ENCODE peak calls at places on chromosomes 16 and 17, in nine cellular contexts. One of them, this sample, is unnamed. For H3K27me3, the result is how much of the 10 kb centered on the place peaks cover.

GRCh38 chr17:77695386-77695785 is 263.1 kb upstream of the TNRC6C start:
- DNase-seq in tibial nerve: no peak
- DNase-seq in left ventricle myocardium inferior: no peak
- DNase-seq in PC-9: no peak
- DNase-seq in RWPE2: no peak
- DNase-seq in CD4-positive, CD25-positive, alpha-beta regulatory T cell: no peak
- DNase-seq in fibroblast of lung: no peak
- DNase-seq in neuronal stem cell: no peak
- DNase-seq in AG04450: no peak
- DNase-seq in this sample: no peak

GRCh38 chr16:13781579-13782338 is 138.2 kb upstream of the ERCC4 start:
- DNase-seq in tibial nerve: no peak
- DNase-seq in left ventricle myocardium inferior: no peak
- DNase-seq in PC-9: no peak
- DNase-seq in RWPE2: no peak
- DNase-seq in CD4-positive, CD25-positive, alpha-beta regulatory T cell: no peak
- DNase-seq in fibroblast of lung: no peak
- DNase-seq in neuronal stem cell: no peak
- DNase-seq in AG04450: no peak
- DNase-seq in this sample: no peak

GRCh38 chr17:33667671-33668070 is 374.6 kb upstream of the ASIC2 start:
- DNase-seq in tibial nerve: no peak
- DNase-seq in left ventricle myocardium inferior: no peak
- DNase-seq in PC-9: no peak
- DNase-seq in RWPE2: no peak
- DNase-seq in CD4-positive, CD25-positive, alpha-beta regulatory T cell: no peak
- DNase-seq in fibroblast of lung: no peak
- DNase-seq in neuronal stem cell: no peak
- DNase-seq in AG04450: no peak
- DNase-seq in this sample: no peak

GRCh38 chr17:72388765-72389473 is 268.1 kb downstream of the SOX9 start:
- DNase-seq in tibial nerve: no peak
- DNase-seq in left ventricle myocardium inferior: no peak
- DNase-seq in PC-9: peak
- DNase-seq in RWPE2: peak
- DNase-seq in CD4-positive, CD25-positive, alpha-beta regulatory T cell: no peak
- DNase-seq in fibroblast of lung: peak
- DNase-seq in neuronal stem cell: no peak
- DNase-seq in AG04450: no peak
- DNase-seq in this sample: no peak

GRCh38 chr16:65867276-65867990 is 499.1 kb upstream of the CDH5 start:
- DNase-seq in tibial nerve: no peak
- DNase-seq in left ventricle myocardium inferior: no peak
- DNase-seq in PC-9: no peak
- DNase-seq in RWPE2: no peak
- DNase-seq in CD4-positive, CD25-positive, alpha-beta regulatory T cell: no peak
- DNase-seq in fibroblast of lung: no peak
- DNase-seq in neuronal stem cell: peak
- DNase-seq in AG04450: no peak
- DNase-seq in this sample: no peak

GRCh38 chr17:3527896-3528603 is 29.6 kb downstream of the TRPV3 start:
- DNase-seq in tibial nerve: no peak
- DNase-seq in left ventricle myocardium inferior: no peak
- DNase-seq in PC-9: no peak
- DNase-seq in RWPE2: no peak
- DNase-seq in CD4-positive, CD25-positive, alpha-beta regulatory T cell: no peak
- DNase-seq in fibroblast of lung: no peak
- DNase-seq in neuronal stem cell: no peak
- DNase-seq in AG04450: no peak
- DNase-seq in this sample: no peak

GRCh38 chr16:30473231-30474061 is 904 bp downstream of the ITGAL start:
- DNase-seq in tibial nerve: no peak
- DNase-seq in left ventricle myocardium inferior: no peak
- DNase-seq in PC-9: no peak
- DNase-seq in RWPE2: no peak
- DNase-seq in CD4-positive, CD25-positive, alpha-beta regulatory T cell: no peak
- DNase-seq in fibroblast of lung: no peak
- DNase-seq in neuronal stem cell: no peak
- DNase-seq in AG04450: no peak
- DNase-seq in this sample: no peak

GRCh38 chr16:67703626-67704025 is 15.5 kb downstream of the GFOD2 start:
- DNase-seq in tibial nerve: no peak
- DNase-seq in left ventricle myocardium inferior: no peak
- DNase-seq in PC-9: no peak
- DNase-seq in RWPE2: no peak
- DNase-seq in CD4-positive, CD25-positive, alpha-beta regulatory T cell: peak
- DNase-seq in fibroblast of lung: no peak
- DNase-seq in neuronal stem cell: no peak
- DNase-seq in AG04450: no peak
- DNase-seq in this sample: no peak

GRCh38 chr17:11986939-11987329 is 10.3 kb downstream of the ZNF18 start:
- DNase-seq in tibial nerve: no peak
- DNase-seq in left ventricle myocardium inferior: no peak
- DNase-seq in PC-9: peak
- DNase-seq in RWPE2: no peak
- DNase-seq in CD4-positive, CD25-positive, alpha-beta regulatory T cell: peak
- DNase-seq in fibroblast of lung: peak
- DNase-seq in neuronal stem cell: peak
- DNase-seq in AG04450: peak
- DNase-seq in this sample: no peak

GRCh38 chr17:79065105-79065670 is 9.4 kb upstream of the ENGASE start:
- DNase-seq in tibial nerve: no peak
- DNase-seq in left ventricle myocardium inferior: no peak
- DNase-seq in PC-9: no peak
- DNase-seq in RWPE2: no peak
- DNase-seq in CD4-positive, CD25-positive, alpha-beta regulatory T cell: peak
- DNase-seq in fibroblast of lung: peak
- DNase-seq in neuronal stem cell: no peak
- DNase-seq in AG04450: no peak
- DNase-seq in this sample: no peak

GRCh38 chr16:47359478-47359877 is 101.4 kb downstream of the ITFG1 start:
- DNase-seq in tibial nerve: no peak
- DNase-seq in left ventricle myocardium inferior: no peak
- DNase-seq in PC-9: no peak
- DNase-seq in RWPE2: no peak
- DNase-seq in CD4-positive, CD25-positive, alpha-beta regulatory T cell: no peak
- DNase-seq in fibroblast of lung: no peak
- DNase-seq in neuronal stem cell: no peak
- DNase-seq in AG04450: no peak
- DNase-seq in this sample: no peak

DNA sequence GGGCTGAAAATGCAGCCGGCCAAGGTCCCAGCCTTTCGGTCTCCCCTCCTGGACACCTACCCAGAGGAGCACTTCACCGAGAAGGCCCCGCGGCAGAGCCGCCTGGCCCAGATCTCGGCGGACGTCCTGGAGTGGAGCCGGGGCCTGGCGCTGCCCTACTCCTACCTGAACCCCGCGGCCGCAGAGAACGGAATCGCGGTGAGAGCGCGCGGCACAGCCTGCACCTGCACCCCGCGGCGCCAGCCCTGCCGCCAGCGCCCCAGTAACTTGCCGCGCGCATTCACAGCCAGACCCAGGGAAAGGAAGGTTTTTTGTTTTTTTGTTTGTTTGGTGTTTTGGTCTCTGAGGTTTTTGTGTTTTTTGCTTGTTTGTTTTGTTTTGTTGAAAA is 15.2 kb downstream of the ALOX12B start:
- DNase-seq in tibial nerve: no peak
- DNase-seq in left ventricle myocardium inferior: no peak
- DNase-seq in PC-9: no peak
- DNase-seq in RWPE2: no peak
- DNase-seq in CD4-positive, CD25-positive, alpha-beta regulatory T cell: no peak
- DNase-seq in fibroblast of lung: no peak
- DNase-seq in neuronal stem cell: no peak
- DNase-seq in AG04450: no peak
- DNase-seq in this sample: no peak
- H3K4me3 ChIP-seq in tibial nerve: no peak
- H3K4me3 ChIP-seq in left ventricle myocardium inferior: peak
- H3K4me3 ChIP-seq in PC-9: no peak
- H3K4me3 ChIP-seq in RWPE2: no peak
- H3K4me3 ChIP-seq in CD4-positive, CD25-positive, alpha-beta regulatory T cell: no peak
- H3K4me3 ChIP-seq in fibroblast of lung: no peak
- H3K4me3 ChIP-seq in neuronal stem cell: peak
- H3K4me3 ChIP-seq in AG04450: no peak
- H3K4me3 ChIP-seq in this sample: peak

GRCh38 chr16:1336619-1337018 is 3.2 kb downstream of the BAIAP3 start:
- DNase-seq in tibial nerve: no peak
- DNase-seq in left ventricle myocardium inferior: no peak
- DNase-seq in PC-9: no peak
- DNase-seq in RWPE2: no peak
- DNase-seq in CD4-positive, CD25-positive, alpha-beta regulatory T cell: no peak
- DNase-seq in fibroblast of lung: no peak
- DNase-seq in neuronal stem cell: no peak
- DNase-seq in AG04450: no peak
- DNase-seq in this sample: no peak
- H3K27me3 ChIP-seq in tibial nerve: under half
- H3K27me3 ChIP-seq in left ventricle myocardium inferior: under half
- H3K27me3 ChIP-seq in PC-9: under half
- H3K27me3 ChIP-seq in RWPE2: under half
- H3K27me3 ChIP-seq in CD4-positive, CD25-positive, alpha-beta regulatory T cell: under half
- H3K27me3 ChIP-seq in fibroblast of lung: under half
- H3K27me3 ChIP-seq in neuronal stem cell: half or more
- H3K27me3 ChIP-seq in AG04450: under half
- H3K27me3 ChIP-seq in this sample: under half

DNA sequence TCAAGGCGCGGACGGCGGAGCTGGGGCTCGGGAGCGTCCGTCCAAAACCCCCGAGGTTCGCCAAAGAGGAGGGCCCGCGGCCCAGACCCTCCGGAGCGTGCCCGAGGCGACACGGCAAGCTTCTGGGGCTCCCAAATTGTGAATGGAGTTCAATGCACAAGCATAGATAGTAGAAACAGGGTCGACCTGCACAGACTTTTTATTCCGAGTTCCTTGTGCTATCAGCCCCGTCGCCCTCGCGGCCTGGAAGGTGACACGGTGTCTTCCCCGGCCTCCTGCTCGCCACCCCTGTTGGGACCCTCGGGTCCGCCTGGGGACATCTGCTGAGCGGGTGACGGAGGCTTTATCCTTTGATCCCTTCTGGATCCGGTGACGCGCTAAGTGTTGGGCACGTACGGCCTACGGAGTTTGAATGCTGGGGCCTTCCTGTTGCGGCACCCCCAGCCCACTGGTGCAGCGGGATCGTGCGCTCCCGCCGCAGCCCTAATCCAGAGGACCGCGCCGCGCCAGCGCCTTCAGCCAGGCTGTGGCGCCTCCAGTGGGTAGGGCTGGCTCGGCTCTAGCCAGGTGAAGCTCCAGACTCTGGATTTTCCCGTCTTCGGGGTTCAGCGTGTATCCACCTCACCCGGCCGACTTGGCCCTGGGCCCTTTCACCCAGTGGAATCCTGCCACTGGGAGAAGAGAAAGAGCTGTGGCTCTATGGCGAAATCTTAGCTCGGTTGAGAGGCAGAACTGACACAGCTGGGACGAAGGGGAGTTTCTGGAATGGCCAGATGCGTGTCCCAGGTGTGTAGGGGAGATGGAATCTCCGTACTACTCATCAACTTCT is 17.0 kb upstream of the NTN1 start:
- DNase-seq in tibial nerve: no peak
- DNase-seq in left ventricle myocardium inferior: no peak
- DNase-seq in PC-9: no peak
- DNase-seq in RWPE2: no peak
- DNase-seq in CD4-positive, CD25-positive, alpha-beta regulatory T cell: no peak
- DNase-seq in fibroblast of lung: no peak
- DNase-seq in neuronal stem cell: no peak
- DNase-seq in AG04450: no peak
- DNase-seq in this sample: no peak
- H3K27ac ChIP-seq in tibial nerve: no peak
- H3K27ac ChIP-seq in left ventricle myocardium inferior: no peak
- H3K27ac ChIP-seq in PC-9: no peak
- H3K27ac ChIP-seq in RWPE2: no peak
- H3K27ac ChIP-seq in CD4-positive, CD25-positive, alpha-beta regulatory T cell: no peak
- H3K27ac ChIP-seq in fibroblast of lung: no peak
- H3K27ac ChIP-seq in neuronal stem cell: no peak
- H3K27ac ChIP-seq in AG04450: no peak
- H3K27ac ChIP-seq in this sample: no peak

GRCh38 chr17:7260151-7260550 is 2.1 kb downstream of the CLDN7 start:
- DNase-seq in tibial nerve: no peak
- DNase-seq in left ventricle myocardium inferior: no peak
- DNase-seq in PC-9: no peak
- DNase-seq in RWPE2: no peak
- DNase-seq in CD4-positive, CD25-positive, alpha-beta regulatory T cell: no peak
- DNase-seq in fibroblast of lung: no peak
- DNase-seq in neuronal stem cell: no peak
- DNase-seq in AG04450: no peak
- DNase-seq in this sample: no peak

GRCh38 chr17:7262192-7263070 is at the start of gene CLDN7:
- DNase-seq in tibial nerve: no peak
- DNase-seq in left ventricle myocardium inferior: no peak
- DNase-seq in PC-9: peak
- DNase-seq in RWPE2: peak
- DNase-seq in CD4-positive, CD25-positive, alpha-beta regulatory T cell: no peak
- DNase-seq in fibroblast of lung: no peak
- DNase-seq in neuronal stem cell: no peak
- DNase-seq in AG04450: no peak
- DNase-seq in this sample: no peak

GRCh38 chr17:7261377-7262191 is 694 bp downstream of the CLDN7 start:
- DNase-seq in tibial nerve: no peak
- DNase-seq in left ventricle myocardium inferior: no peak
- DNase-seq in PC-9: no peak
- DNase-seq in RWPE2: no peak
- DNase-seq in CD4-positive, CD25-positive, alpha-beta regulatory T cell: peak
- DNase-seq in fibroblast of lung: no peak
- DNase-seq in neuronal stem cell: no peak
- DNase-seq in AG04450: no peak
- DNase-seq in this sample: no peak

GRCh38 chr17:7259555-7259889 is 2.8 kb downstream of the CLDN7 start:
- DNase-seq in tibial nerve: no peak
- DNase-seq in left ventricle myocardium inferior: no peak
- DNase-seq in PC-9: no peak
- DNase-seq in RWPE2: no peak
- DNase-seq in CD4-positive, CD25-positive, alpha-beta regulatory T cell: no peak
- DNase-seq in fibroblast of lung: no peak
- DNase-seq in neuronal stem cell: no peak
- DNase-seq in AG04450: no peak
- DNase-seq in this sample: no peak

DNA sequence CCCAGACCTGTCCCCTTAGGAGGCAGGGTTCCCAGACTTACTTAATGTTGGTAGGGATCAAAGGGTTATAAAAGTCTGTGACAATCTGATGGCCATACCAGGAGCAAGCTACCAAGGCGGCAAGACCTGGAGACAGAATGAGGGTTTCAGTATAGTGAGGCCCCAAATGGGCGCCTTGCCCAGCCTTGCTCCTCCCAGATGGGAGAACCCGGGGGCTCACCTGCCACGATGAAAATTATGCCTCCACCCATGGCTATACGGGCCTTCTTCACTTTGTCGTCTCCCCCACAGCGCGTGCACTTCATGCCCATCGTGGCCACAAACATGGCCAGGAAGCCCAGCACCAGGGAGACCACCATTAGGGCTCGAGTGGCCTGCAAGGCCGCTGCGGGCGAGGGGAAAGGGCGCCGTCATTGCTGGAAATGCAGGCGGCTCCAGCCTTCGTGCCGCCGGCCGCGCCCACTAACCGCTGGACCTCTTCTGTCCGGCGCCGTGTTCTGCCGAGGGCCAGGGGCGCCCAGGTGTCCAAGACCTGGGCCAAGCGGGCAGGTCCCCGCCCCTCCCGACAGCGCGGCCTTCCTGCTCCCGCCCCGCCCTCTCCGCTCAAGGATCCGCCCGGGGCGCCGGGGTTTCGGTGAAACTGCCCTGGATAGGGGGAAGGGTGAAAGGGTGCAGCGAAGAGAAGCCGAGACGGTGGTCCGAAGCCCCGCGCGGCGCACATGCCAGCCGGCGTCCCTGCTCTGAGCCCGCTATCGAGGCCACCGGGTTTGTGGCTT is 1.5 kb downstream of the CLDN7 start:
- DNase-seq in tibial nerve: no peak
- DNase-seq in left ventricle myocardium inferior: no peak
- DNase-seq in PC-9: peak
- DNase-seq in RWPE2: no peak
- DNase-seq in CD4-positive, CD25-positive, alpha-beta regulatory T cell: peak
- DNase-seq in fibroblast of lung: no peak
- DNase-seq in neuronal stem cell: no peak
- DNase-seq in AG04450: no peak
- DNase-seq in this sample: no peak
- H3K4me3 ChIP-seq in tibial nerve: peak
- H3K4me3 ChIP-seq in left ventricle myocardium inferior: peak
- H3K4me3 ChIP-seq in PC-9: peak
- H3K4me3 ChIP-seq in RWPE2: peak
- H3K4me3 ChIP-seq in CD4-positive, CD25-positive, alpha-beta regulatory T cell: no peak
- H3K4me3 ChIP-seq in fibroblast of lung: no peak
- H3K4me3 ChIP-seq in neuronal stem cell: peak
- H3K4me3 ChIP-seq in AG04450: peak
- H3K4me3 ChIP-seq in this sample: peak

This sample was measured in iPS DF 6.9.